ENCODE peak calls at places on chromosomes 11 and 22, in nine cellular contexts. F is ACHN; G is germinal center; C is glomerular endothelial cell; E is memory B cell; H is skeletal muscle cell; S is activated naive CD8-positive, alpha-beta T cell treated with anti-CD3 and anti-CD28 coated beads, Interleukin-2, amount 50 U/mL, for 24 hours; M is stimulated activated CD4-positive, alpha-beta T cell treated with anti-CD3 and anti-CD28 coated beads, Interleukin-15, amount 100 ng/mL, for 1 hour; A is fibroblast of pulmonary artery. P is an unnamed sample.
A peak's percentile ranks its signal among the peaks of the same experiment; 100 is the strongest.

GRCh38 chr11:61011950-61012830 is 40.7 kb downstream of the CD6 start:
- DNase-seq in S (no peak), H (no peak), G (no peak), C (no peak), E (no peak), F (no peak), M (no peak), A (no peak), P (no peak)

GRCh38 chr11:20854214-20854613 is 184.8 kb downstream of the NELL1 start:
- DNase-seq in A (no peak), S (no peak), E (no peak), M (no peak), F (peak; percentile 19), G (no peak), C (no peak), H (no peak), P (no peak)

GRCh38 chr22:23547818-23548500 is 32.1 kb downstream of the IGLL1 start:
- DNase-seq in M (no peak), E (no peak), C (no peak), F (no peak), A (no peak), S (no peak), G (no peak), H (no peak), P (no peak)

GRCh38 chr11:74524978-74525377 is 31.5 kb upstream of the LIPT2 start:
- DNase-seq in E (no peak), A (no peak), H (no peak), C (no peak), G (no peak), S (no peak), M (no peak), F (no peak), P (no peak)

GRCh38 chr11:46553746-46554204 is 40.0 kb downstream of the AMBRA1 start:
- DNase-seq in M (no peak), G (no peak), E (no peak), H (no peak), S (no peak), A (no peak), C (peak; percentile 67), F (no peak), P (peak; percentile 17)

GRCh38 chr11:101797335-101797734 is 117.5 kb upstream of the CEP126 start:
- DNase-seq in F (no peak), E (no peak), C (no peak), S (no peak), G (no peak), A (peak; percentile 22), M (no peak), H (peak; percentile 4), P (no peak)

GRCh38 chr11:100719809-100720221 is 32.7 kb downstream of the ARHGAP42 start:
- DNase-seq in E (no peak), S (no peak), A (peak; percentile 92), F (peak; percentile 76), C (peak; percentile 72), M (no peak), G (no peak), H (peak; percentile 81), P (peak; percentile 48)

GRCh38 chr11:27018902-27019544 is 21.6 kb upstream of the BBOX1 start:
- DNase-seq in A (no peak), S (no peak), H (no peak), F (no peak), E (no peak), C (no peak), G (no peak), M (no peak), P (no peak)

GRCh38 chr11:113663567-113663966 is 42.5 kb downstream of the TMPRSS5 start:
- DNase-seq in M (no peak), S (no peak), F (no peak), H (no peak), C (no peak), A (no peak), G (no peak), E (no peak), P (no peak)

GRCh38 chr11:1382429-1382828 is 7.3 kb upstream of the BRSK2 start:
- DNase-seq in C (no peak), F (no peak), S (no peak), A (no peak), M (no peak), H (no peak), G (no peak), E (no peak), P (no peak)

GRCh38 chr11:44624761-44625221 is 59.3 kb downstream of the CD82 start:
- DNase-seq in G (no peak), F (no peak), H (no peak), M (no peak), C (no peak), S (no peak), A (no peak), E (no peak), P (no peak)

GRCh38 chr22:19991395-19991644 is 25.3 kb downstream of the ARVCF start:
- DNase-seq in C (no peak), S (no peak), E (no peak), M (no peak), A (no peak), G (no peak), F (no peak), H (no peak), P (no peak)

GRCh38 chr11:76811259-76811658 is 28.1 kb downstream of the TSKU start:
- DNase-seq in E (no peak), S (no peak), A (no peak), H (no peak), G (no peak), F (no peak), M (no peak), C (no peak), P (no peak)

GRCh38 chr11:134845474-134846435 is 433.7 kb upstream of the B3GAT1 start:
- DNase-seq in A (no peak), S (no peak), C (no peak), M (no peak), E (no peak), H (no peak), G (no peak), F (no peak), P (no peak)

GRCh38 chr11:72584293-72584921 is 89.8 kb downstream of the PDE2A start:
- DNase-seq in S (peak; percentile 42), F (no peak), A (peak; percentile 39), G (peak; percentile 70), M (peak; percentile 50), H (no peak), C (no peak), E (peak; percentile 61), P (no peak)

GRCh38 chr11:47572715-47573255 is 6.0 kb downstream of the KBTBD4 start:
- DNase-seq in H (no peak), G (no peak), F (no peak), A (no peak), M (no peak), C (no peak), E (no peak), S (no peak), P (no peak)

GRCh38 chr11:100584201-100584600 is 102.9 kb upstream of the ARHGAP42 start:
- DNase-seq in S (no peak), E (no peak), M (no peak), A (no peak), F (no peak), G (no peak), C (no peak), H (no peak), P (no peak)

GRCh38 chr11:128351168-128351567 is 236.2 kb downstream of the ETS1 start:
- DNase-seq in H (no peak), S (no peak), G (no peak), E (no peak), M (no peak), C (no peak), A (no peak), F (no peak), P (no peak)

GRCh38 chr11:1747753-1748466 is 2.5 kb downstream of the IFITM10 start:
- DNase-seq in S (no peak), F (no peak), G (no peak), E (no peak), C (no peak), M (no peak), A (no peak), H (no peak), P (no peak)

GRCh38 chr11:12827929-12828812 is 153.9 kb downstream of the TEAD1 start:
- DNase-seq in E (no peak), C (no peak), M (no peak), S (no peak), H (no peak), A (peak; percentile 85), F (peak; percentile 62), G (no peak), P (no peak)

GRCh38 chr22:24516301-24516737 is 21.2 kb downstream of the UPB1 start:
- DNase-seq in G (no peak), M (no peak), E (no peak), C (no peak), H (peak; percentile 60), F (peak; percentile 79), S (no peak), A (peak; percentile 91), P (no peak)

GRCh38 chr11:130131957-130132850 is 27.4 kb upstream of the ST14 start:
- DNase-seq in A (peak; percentile 81), M (no peak), S (peak; percentile 33), E (peak; percentile 66), H (peak; percentile 17), G (peak; percentile 81), F (peak; percentile 64), C (peak; percentile 44), P (no peak)

GRCh38 chr11:16195659-16196058 is 160.7 kb downstream of the SOX6 start:
- DNase-seq in H (no peak), C (no peak), F (no peak), G (no peak), A (peak; percentile 16), S (no peak), M (no peak), E (no peak), P (no peak)

GRCh38 chr11:106959800-106960199 is 58.5 kb downstream of the GUCY1A2 start:
- DNase-seq in M (no peak), E (no peak), S (no peak), H (no peak), F (no peak), A (peak; percentile 69), G (no peak), C (no peak), P (no peak)

GRCh38 chr22:41197808-41198585 is 7.1 kb upstream of the L3MBTL2 start:
- DNase-seq in G (no peak), C (no peak), H (no peak), S (peak; percentile 62), F (peak; percentile 47), M (peak; percentile 33), E (no peak), A (no peak), P (no peak)

GRCh38 chr22:48594757-48595510 is 1232.7 kb downstream of the BRD1 start:
- DNase-seq in S (no peak), H (no peak), M (no peak), E (no peak), C (no peak), F (no peak), G (no peak), A (no peak), P (no peak)

GRCh38 chr11:1336836-1337646 is 27.6 kb upstream of the TOLLIP start:
- DNase-seq in E (peak; percentile 51), G (peak; percentile 28), S (peak; percentile 38), M (peak; percentile 29), F (no peak), C (no peak), H (no peak), A (no peak), P (no peak)

GRCh38 chr11:71080239-71081097 is 171.9 kb downstream of the SHANK2 start:
- DNase-seq in C (no peak), A (peak; percentile 56), S (peak; percentile 65), M (no peak), G (peak; percentile 55), E (no peak), H (no peak), F (peak; percentile 70), P (peak; percentile 7)

GRCh38 chr22:40694409-40694808 is 15.1 kb downstream of the MCHR1 start:
- DNase-seq in F (no peak), S (no peak), E (no peak), M (no peak), G (no peak), A (peak; percentile 21), H (no peak), C (no peak), P (no peak)

GRCh38 chr11:86066606-86067229 is 2.2 kb downstream of the PICALM start:
- DNase-seq in S (no peak), F (no peak), G (no peak), M (no peak), A (no peak), H (no peak), C (no peak), E (no peak), P (no peak)

GRCh38 chr11:11135820-11136476 is 217.1 kb downstream of the CSNK2A3 start:
- DNase-seq in E (no peak), S (no peak), F (no peak), A (no peak), G (no peak), M (no peak), C (no peak), H (no peak), P (no peak)